ENCODE peak calls at places on chromosomes 2 and 18, in four cellular contexts. E, M, T and X are unnamed samples.

GRCh38 chr2:122960727-122961641 is 1064.1 kb upstream of the CNTNAP5 start:
- DNase-seq in M (no peak), T (peak; percentile 49), E (no peak), X (no peak)

GRCh38 chr2:96867756-96868554 is 1.9 kb downstream of the SEMA4C start:
- DNase-seq in T (no peak), E (peak; percentile 65), M (no peak), X (no peak)

GRCh38 chr2:88606371-88607030 is 20.8 kb downstream of the EIF2AK3 start:
- DNase-seq in E (no peak), T (no peak), M (no peak), X (no peak)

GRCh38 chr2:76579911-76580310 is 869.2 kb upstream of the GCFC2 start:
- DNase-seq in E (peak; percentile 40), T (no peak), M (no peak), X (no peak)

GRCh38 chr2:238689871-238690672 is 157.8 kb upstream of the TWIST2 start:
- DNase-seq in M (no peak), T (no peak), E (no peak), X (no peak)

GRCh38 chr2:140601342-140601741 is 1529.5 kb downstream of the LRP1B start:
- DNase-seq in M (no peak), E (no peak), T (no peak), X (no peak)

GRCh38 chr2:16546128-16546754 is 119.4 kb downstream of the CYRIA start:
- DNase-seq in T (peak; percentile 69), E (no peak), M (no peak), X (no peak)

GRCh38 chr2:24871852-24872323 is 48.1 kb downstream of the ADCY3 start:
- DNase-seq in M (no peak), E (no peak), T (no peak), X (no peak)

GRCh38 chr2:15302154-15302553 is 259.0 kb downstream of the NBAS start:
- DNase-seq in T (no peak), E (no peak), M (no peak), X (no peak)

GRCh38 chr18:59140287-59140885 is 702 bp downstream of the SEC11C start:
- DNase-seq in T (peak; percentile 11), E (peak; percentile 64), M (no peak), X (no peak)

GRCh38 chr2:88055049-88055435 is 541 bp downstream of the KRCC1 start:
- DNase-seq in M (no peak), E (no peak), T (no peak), X (no peak)

GRCh38 chr2:33500177-33500576 is 23.7 kb downstream of the RASGRP3 start:
- DNase-seq in T (no peak), E (no peak), M (no peak), X (no peak)
- H3K4me3 ChIP-seq in T (no peak overlapping the region), E (no peak overlapping the region), M (no peak overlapping the region), X (no peak overlapping the region)

GRCh38 chr2:36366491-36367120 is 11.0 kb downstream of the CRIM1 start:
- DNase-seq in M (no peak), T (no peak), E (no peak), X (no peak)
- H3K4me3 ChIP-seq in M (no peak overlapping the region), T (no peak overlapping the region), E (no peak overlapping the region), X (peak overlapping the region; percentile 32)

GRCh38 chr2:237629188-237629534 is 1.8 kb downstream of the LRRFIP1 start:
- DNase-seq in T (no peak), M (no peak), E (no peak), X (no peak)
- H3K4me3 ChIP-seq in T (no peak overlapping the region), M (no peak overlapping the region), E (no peak overlapping the region), X (no peak overlapping the region)

GRCh38 chr2:174012347-174013309 is 47.5 kb upstream of the SP3 start:
- DNase-seq in T (no peak), E (peak; percentile 92), M (peak; percentile 32), X (no peak)
- H3K4me3 ChIP-seq in T (peak overlapping the region; percentile 27), E (peak overlapping the region; percentile 59), M (peak overlapping the region; percentile 52), X (peak overlapping the region; percentile 68)

DNA sequence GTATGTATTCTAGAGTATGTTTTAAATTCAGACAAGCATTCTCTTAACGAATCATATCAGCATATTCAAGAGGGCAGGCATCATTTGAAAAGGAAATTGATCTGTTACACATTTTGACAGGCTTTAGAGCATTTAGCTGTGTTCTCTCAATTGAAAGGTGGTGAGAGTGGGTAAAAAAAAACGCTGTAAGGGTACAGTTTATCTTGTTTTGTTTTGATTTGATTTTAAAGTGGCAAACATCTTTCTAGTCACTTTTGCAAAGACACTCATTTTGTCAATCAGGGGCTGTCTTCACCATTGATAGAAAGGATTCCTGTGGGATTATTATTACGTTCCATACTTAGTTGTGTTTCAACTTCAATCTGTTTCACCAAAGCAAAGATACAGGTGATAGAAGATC is 2.2 kb downstream of the CDH19 start:
- DNase-seq in T (no peak), M (no peak), E (no peak), X (no peak)
- H3K4me3 ChIP-seq in T (no peak overlapping the region), M (no peak overlapping the region), E (peak overlapping the region; percentile 3), X (peak overlapping the region; percentile 67)

GRCh38 chr2:115650827-115651226 is 1208.4 kb downstream of the DPP10 start:
- DNase-seq in T (no peak), M (no peak), E (no peak), X (no peak)
- H3K4me3 ChIP-seq in T (no peak overlapping the region), M (no peak overlapping the region), E (no peak overlapping the region), X (no peak overlapping the region)